ENCODE peak calls at places on chromosomes 16 and 17, in nine cellular contexts. One of them, this sample, is unnamed.

GRCh38 chr16:81446318-81447275 is 2.0 kb downstream of the CMIP start:
- DNase-seq in NB4: peak
- DNase-seq in heart right ventricle: no peak
- DNase-seq in stimulated activated CD4-positive, alpha-beta T cell treated with anti-CD3 and anti-CD28 coated beads, Interleukin-12 subunit alpha, Interleukin-12 subunit beta, amount 100 ng/mL, for 4 hours: no peak
- DNase-seq in H7: peak
- DNase-seq in activated CD4-positive, alpha-beta T cell treated with anti-CD3 and anti-CD28 coated beads for 24 hours: no peak
- DNase-seq in stomach: peak
- DNase-seq in thoracic aorta: no peak
- DNase-seq in cardiac muscle cell: no peak
- DNase-seq in this sample: no peak

GRCh38 chr16:86740817-86741799 is 162.8 kb downstream of the FOXL1 start:
- DNase-seq in stimulated activated CD4-positive, alpha-beta T cell treated with anti-CD3 and anti-CD28 coated beads, Interleukin-12 subunit alpha, Interleukin-12 subunit beta, amount 100 ng/mL, for 4 hours: no peak
- DNase-seq in cardiac muscle cell: peak
- DNase-seq in activated CD4-positive, alpha-beta T cell treated with anti-CD3 and anti-CD28 coated beads for 24 hours: no peak
- DNase-seq in H7: peak
- DNase-seq in heart right ventricle: peak
- DNase-seq in NB4: peak
- DNase-seq in stomach: no peak
- DNase-seq in thoracic aorta: peak
- DNase-seq in this sample: no peak

GRCh38 chr17:12519956-12520594 is 145.6 kb upstream of the MYOCD start:
- DNase-seq in cardiac muscle cell: no peak
- DNase-seq in NB4: no peak
- DNase-seq in heart right ventricle: no peak
- DNase-seq in thoracic aorta: no peak
- DNase-seq in stimulated activated CD4-positive, alpha-beta T cell treated with anti-CD3 and anti-CD28 coated beads, Interleukin-12 subunit alpha, Interleukin-12 subunit beta, amount 100 ng/mL, for 4 hours: no peak
- DNase-seq in stomach: no peak
- DNase-seq in activated CD4-positive, alpha-beta T cell treated with anti-CD3 and anti-CD28 coated beads for 24 hours: no peak
- DNase-seq in H7: no peak
- DNase-seq in this sample: no peak

GRCh38 chr16:87559976-87560375 is 42.3 kb upstream of the JPH3 start:
- DNase-seq in heart right ventricle: no peak
- DNase-seq in cardiac muscle cell: no peak
- DNase-seq in thoracic aorta: no peak
- DNase-seq in H7: no peak
- DNase-seq in activated CD4-positive, alpha-beta T cell treated with anti-CD3 and anti-CD28 coated beads for 24 hours: no peak
- DNase-seq in NB4: no peak
- DNase-seq in stomach: no peak
- DNase-seq in stimulated activated CD4-positive, alpha-beta T cell treated with anti-CD3 and anti-CD28 coated beads, Interleukin-12 subunit alpha, Interleukin-12 subunit beta, amount 100 ng/mL, for 4 hours: no peak
- DNase-seq in this sample: no peak

GRCh38 chr17:225551-225950 is 44.1 kb upstream of the DOC2B start:
- DNase-seq in activated CD4-positive, alpha-beta T cell treated with anti-CD3 and anti-CD28 coated beads for 24 hours: no peak
- DNase-seq in thoracic aorta: no peak
- DNase-seq in NB4: no peak
- DNase-seq in stomach: no peak
- DNase-seq in heart right ventricle: no peak
- DNase-seq in stimulated activated CD4-positive, alpha-beta T cell treated with anti-CD3 and anti-CD28 coated beads, Interleukin-12 subunit alpha, Interleukin-12 subunit beta, amount 100 ng/mL, for 4 hours: no peak
- DNase-seq in cardiac muscle cell: no peak
- DNase-seq in H7: no peak
- DNase-seq in this sample: no peak

GRCh38 chr17:66951605-66951953 is 12.9 kb upstream of the CACNG4 start:
- DNase-seq in heart right ventricle: no peak
- DNase-seq in NB4: no peak
- DNase-seq in activated CD4-positive, alpha-beta T cell treated with anti-CD3 and anti-CD28 coated beads for 24 hours: no peak
- DNase-seq in stimulated activated CD4-positive, alpha-beta T cell treated with anti-CD3 and anti-CD28 coated beads, Interleukin-12 subunit alpha, Interleukin-12 subunit beta, amount 100 ng/mL, for 4 hours: no peak
- DNase-seq in stomach: no peak
- DNase-seq in cardiac muscle cell: no peak
- DNase-seq in H7: no peak
- DNase-seq in thoracic aorta: no peak
- DNase-seq in this sample: no peak

GRCh38 chr16:49580751-49581303 is 207.2 kb downstream of the C16orf78 start:
- DNase-seq in NB4: no peak
- DNase-seq in H7: no peak
- DNase-seq in stomach: no peak
- DNase-seq in stimulated activated CD4-positive, alpha-beta T cell treated with anti-CD3 and anti-CD28 coated beads, Interleukin-12 subunit alpha, Interleukin-12 subunit beta, amount 100 ng/mL, for 4 hours: no peak
- DNase-seq in activated CD4-positive, alpha-beta T cell treated with anti-CD3 and anti-CD28 coated beads for 24 hours: no peak
- DNase-seq in cardiac muscle cell: no peak
- DNase-seq in thoracic aorta: no peak
- DNase-seq in heart right ventricle: no peak
- DNase-seq in this sample: no peak

GRCh38 chr17:55437165-55437605 is 15.6 kb upstream of the MMD start:
- DNase-seq in stimulated activated CD4-positive, alpha-beta T cell treated with anti-CD3 and anti-CD28 coated beads, Interleukin-12 subunit alpha, Interleukin-12 subunit beta, amount 100 ng/mL, for 4 hours: no peak
- DNase-seq in cardiac muscle cell: no peak
- DNase-seq in activated CD4-positive, alpha-beta T cell treated with anti-CD3 and anti-CD28 coated beads for 24 hours: no peak
- DNase-seq in NB4: peak
- DNase-seq in stomach: no peak
- DNase-seq in H7: no peak
- DNase-seq in heart right ventricle: no peak
- DNase-seq in thoracic aorta: no peak
- DNase-seq in this sample: no peak

GRCh38 chr17:44829558-44830358 is at the start of gene GJC1:
- DNase-seq in cardiac muscle cell: peak
- DNase-seq in NB4: peak
- DNase-seq in thoracic aorta: no peak
- DNase-seq in stomach: no peak
- DNase-seq in activated CD4-positive, alpha-beta T cell treated with anti-CD3 and anti-CD28 coated beads for 24 hours: peak
- DNase-seq in H7: peak
- DNase-seq in stimulated activated CD4-positive, alpha-beta T cell treated with anti-CD3 and anti-CD28 coated beads, Interleukin-12 subunit alpha, Interleukin-12 subunit beta, amount 100 ng/mL, for 4 hours: peak
- DNase-seq in heart right ventricle: peak
- DNase-seq in this sample: no peak

GRCh38 chr17:55053855-55054254 is 85.3 kb downstream of the STXBP4 start:
- DNase-seq in activated CD4-positive, alpha-beta T cell treated with anti-CD3 and anti-CD28 coated beads for 24 hours: no peak
- DNase-seq in H7: no peak
- DNase-seq in cardiac muscle cell: no peak
- DNase-seq in NB4: no peak
- DNase-seq in stimulated activated CD4-positive, alpha-beta T cell treated with anti-CD3 and anti-CD28 coated beads, Interleukin-12 subunit alpha, Interleukin-12 subunit beta, amount 100 ng/mL, for 4 hours: no peak
- DNase-seq in thoracic aorta: no peak
- DNase-seq in heart right ventricle: no peak
- DNase-seq in stomach: no peak
- DNase-seq in this sample: no peak

GRCh38 chr16:81994485-81994884 is 16.8 kb downstream of the SDR42E1 start:
- DNase-seq in activated CD4-positive, alpha-beta T cell treated with anti-CD3 and anti-CD28 coated beads for 24 hours: no peak
- DNase-seq in cardiac muscle cell: no peak
- DNase-seq in thoracic aorta: no peak
- DNase-seq in NB4: peak
- DNase-seq in heart right ventricle: no peak
- DNase-seq in H7: peak
- DNase-seq in stomach: no peak
- DNase-seq in stimulated activated CD4-positive, alpha-beta T cell treated with anti-CD3 and anti-CD28 coated beads, Interleukin-12 subunit alpha, Interleukin-12 subunit beta, amount 100 ng/mL, for 4 hours: no peak
- DNase-seq in this sample: no peak

GRCh38 chr16:275786-276232 is at the start of gene RGS11:
- DNase-seq in stimulated activated CD4-positive, alpha-beta T cell treated with anti-CD3 and anti-CD28 coated beads, Interleukin-12 subunit alpha, Interleukin-12 subunit beta, amount 100 ng/mL, for 4 hours: no peak
- DNase-seq in heart right ventricle: no peak
- DNase-seq in H7: peak
- DNase-seq in stomach: no peak
- DNase-seq in activated CD4-positive, alpha-beta T cell treated with anti-CD3 and anti-CD28 coated beads for 24 hours: no peak
- DNase-seq in thoracic aorta: no peak
- DNase-seq in NB4: no peak
- DNase-seq in cardiac muscle cell: peak
- DNase-seq in this sample: no peak

GRCh38 chr17:7352559-7352889 is 562 bp downstream of the KCTD11 start:
- DNase-seq in cardiac muscle cell: no peak
- DNase-seq in activated CD4-positive, alpha-beta T cell treated with anti-CD3 and anti-CD28 coated beads for 24 hours: no peak
- DNase-seq in stimulated activated CD4-positive, alpha-beta T cell treated with anti-CD3 and anti-CD28 coated beads, Interleukin-12 subunit alpha, Interleukin-12 subunit beta, amount 100 ng/mL, for 4 hours: no peak
- DNase-seq in NB4: no peak
- DNase-seq in H7: no peak
- DNase-seq in heart right ventricle: no peak
- DNase-seq in thoracic aorta: no peak
- DNase-seq in stomach: no peak
- DNase-seq in this sample: no peak

GRCh38 chr16:66612422-66612821 is 7.9 kb downstream of the CMTM3 start:
- DNase-seq in NB4: no peak
- DNase-seq in thoracic aorta: no peak
- DNase-seq in activated CD4-positive, alpha-beta T cell treated with anti-CD3 and anti-CD28 coated beads for 24 hours: no peak
- DNase-seq in H7: no peak
- DNase-seq in stimulated activated CD4-positive, alpha-beta T cell treated with anti-CD3 and anti-CD28 coated beads, Interleukin-12 subunit alpha, Interleukin-12 subunit beta, amount 100 ng/mL, for 4 hours: no peak
- DNase-seq in stomach: no peak
- DNase-seq in heart right ventricle: no peak
- DNase-seq in cardiac muscle cell: no peak
- DNase-seq in this sample: no peak

GRCh38 chr16:12010388-12011251 is 34.1 kb downstream of the SNX29 start:
- DNase-seq in cardiac muscle cell: no peak
- DNase-seq in stomach: no peak
- DNase-seq in stimulated activated CD4-positive, alpha-beta T cell treated with anti-CD3 and anti-CD28 coated beads, Interleukin-12 subunit alpha, Interleukin-12 subunit beta, amount 100 ng/mL, for 4 hours: no peak
- DNase-seq in thoracic aorta: no peak
- DNase-seq in NB4: peak
- DNase-seq in H7: no peak
- DNase-seq in heart right ventricle: no peak
- DNase-seq in activated CD4-positive, alpha-beta T cell treated with anti-CD3 and anti-CD28 coated beads for 24 hours: no peak
- DNase-seq in this sample: no peak

GRCh38 chr17:76446449-76447231 is 6.3 kb downstream of the UBE2O start:
- DNase-seq in stomach: peak
- DNase-seq in stimulated activated CD4-positive, alpha-beta T cell treated with anti-CD3 and anti-CD28 coated beads, Interleukin-12 subunit alpha, Interleukin-12 subunit beta, amount 100 ng/mL, for 4 hours: no peak
- DNase-seq in heart right ventricle: no peak
- DNase-seq in H7: no peak
- DNase-seq in NB4: peak
- DNase-seq in cardiac muscle cell: peak
- DNase-seq in thoracic aorta: no peak
- DNase-seq in activated CD4-positive, alpha-beta T cell treated with anti-CD3 and anti-CD28 coated beads for 24 hours: no peak
- DNase-seq in this sample: peak

GRCh38 chr16:82031116-82032084 is 3.7 kb upstream of the HSD17B2 start:
- DNase-seq in stimulated activated CD4-positive, alpha-beta T cell treated with anti-CD3 and anti-CD28 coated beads, Interleukin-12 subunit alpha, Interleukin-12 subunit beta, amount 100 ng/mL, for 4 hours: no peak
- DNase-seq in stomach: no peak
- DNase-seq in H7: peak
- DNase-seq in NB4: peak
- DNase-seq in thoracic aorta: no peak
- DNase-seq in cardiac muscle cell: peak
- DNase-seq in heart right ventricle: no peak
- DNase-seq in activated CD4-positive, alpha-beta T cell treated with anti-CD3 and anti-CD28 coated beads for 24 hours: no peak
- DNase-seq in this sample: peak